ENCODE peak calls at places on chromosomes 7 and 10, in five cellular contexts. One of them, this sample, is unnamed.

GRCh38 chr10:101453791-101454718 is 100.1 kb downstream of the BTRC start:
- DNase-seq in GM04504: no peak
- DNase-seq in A549: no peak
- DNase-seq in mesothelial cell of epicardium: no peak
- DNase-seq in naive thymus-derived CD8-positive, alpha-beta T cell: no peak
- DNase-seq in this sample: no peak

GRCh38 chr7:22330903-22331302 is 26.1 kb downstream of the RAPGEF5 start:
- DNase-seq in GM04504: no peak
- DNase-seq in A549: no peak
- DNase-seq in mesothelial cell of epicardium: no peak
- DNase-seq in naive thymus-derived CD8-positive, alpha-beta T cell: no peak
- DNase-seq in this sample: no peak

GRCh38 chr7:158317238-158318205 is 270.1 kb downstream of the PTPRN2 start:
- DNase-seq in GM04504: no peak
- DNase-seq in A549: no peak
- DNase-seq in mesothelial cell of epicardium: no peak
- DNase-seq in naive thymus-derived CD8-positive, alpha-beta T cell: no peak
- DNase-seq in this sample: no peak

GRCh38 chr7:22992874-22993840 is 20.8 kb downstream of the HYCC1 start:
- DNase-seq in GM04504: no peak
- DNase-seq in A549: no peak
- DNase-seq in mesothelial cell of epicardium: no peak
- DNase-seq in naive thymus-derived CD8-positive, alpha-beta T cell: no peak
- DNase-seq in this sample: no peak

GRCh38 chr7:33143996-33144718 is 14.8 kb downstream of the BBS9 start:
- DNase-seq in GM04504: no peak
- DNase-seq in A549: no peak
- DNase-seq in mesothelial cell of epicardium: no peak
- DNase-seq in naive thymus-derived CD8-positive, alpha-beta T cell: no peak
- DNase-seq in this sample: no peak

GRCh38 chr7:143331179-143331825 is 15.4 kb downstream of the CLCN1 start:
- DNase-seq in GM04504: peak
- DNase-seq in A549: peak
- DNase-seq in mesothelial cell of epicardium: no peak
- DNase-seq in naive thymus-derived CD8-positive, alpha-beta T cell: no peak
- DNase-seq in this sample: no peak

GRCh38 chr7:12771378-12771877 is 84.0 kb downstream of the ARL4A start:
- DNase-seq in GM04504: peak
- DNase-seq in A549: no peak
- DNase-seq in mesothelial cell of epicardium: no peak
- DNase-seq in naive thymus-derived CD8-positive, alpha-beta T cell: no peak
- DNase-seq in this sample: no peak

GRCh38 chr10:79102056-79102874 is 33.5 kb downstream of the ZMIZ1 start:
- DNase-seq in GM04504: no peak
- DNase-seq in A549: no peak
- DNase-seq in mesothelial cell of epicardium: no peak
- DNase-seq in naive thymus-derived CD8-positive, alpha-beta T cell: no peak
- DNase-seq in this sample: no peak

GRCh38 chr10:48470893-48471805 is 133.7 kb downstream of the ARHGAP22 start:
- DNase-seq in GM04504: peak
- DNase-seq in A549: no peak
- DNase-seq in mesothelial cell of epicardium: no peak
- DNase-seq in naive thymus-derived CD8-positive, alpha-beta T cell: peak
- DNase-seq in this sample: no peak

GRCh38 chr7:122470859-122471258 is 166.3 kb upstream of the FEZF1 start:
- DNase-seq in GM04504: no peak
- DNase-seq in A549: no peak
- DNase-seq in mesothelial cell of epicardium: no peak
- DNase-seq in naive thymus-derived CD8-positive, alpha-beta T cell: no peak
- DNase-seq in this sample: no peak

GRCh38 chr10:52744057-52744819 is 28.3 kb downstream of the MBL2 start:
- DNase-seq in GM04504: no peak
- DNase-seq in A549: no peak
- DNase-seq in mesothelial cell of epicardium: no peak
- DNase-seq in naive thymus-derived CD8-positive, alpha-beta T cell: no peak
- DNase-seq in this sample: peak

GRCh38 chr10:30215631-30216030 is 133.4 kb downstream of the MTPAP start:
- DNase-seq in GM04504: no peak
- DNase-seq in A549: no peak
- DNase-seq in mesothelial cell of epicardium: no peak
- DNase-seq in naive thymus-derived CD8-positive, alpha-beta T cell: no peak
- DNase-seq in this sample: no peak

GRCh38 chr10:5165738-5166137 is 19.2 kb downstream of the AKR1C8 start:
- DNase-seq in GM04504: no peak
- DNase-seq in A549: peak
- DNase-seq in mesothelial cell of epicardium: no peak
- DNase-seq in naive thymus-derived CD8-positive, alpha-beta T cell: no peak
- DNase-seq in this sample: no peak

GRCh38 chr7:116439856-116440549 is 59.5 kb upstream of the CAV2 start:
- DNase-seq in GM04504: no peak
- DNase-seq in A549: no peak
- DNase-seq in mesothelial cell of epicardium: no peak
- DNase-seq in naive thymus-derived CD8-positive, alpha-beta T cell: no peak
- DNase-seq in this sample: no peak

GRCh38 chr10:11225935-11226334 is 208.3 kb downstream of the CELF2 start:
- DNase-seq in GM04504: no peak
- DNase-seq in A549: no peak
- DNase-seq in mesothelial cell of epicardium: no peak
- DNase-seq in naive thymus-derived CD8-positive, alpha-beta T cell: peak
- DNase-seq in this sample: no peak

GRCh38 chr10:2392145-2392812 is 655.0 kb upstream of the ADARB2 start:
- DNase-seq in GM04504: no peak
- DNase-seq in A549: no peak
- DNase-seq in mesothelial cell of epicardium: no peak
- DNase-seq in naive thymus-derived CD8-positive, alpha-beta T cell: no peak
- DNase-seq in this sample: no peak

GRCh38 chr7:90945104-90945752 is 319.0 kb upstream of the FZD1 start:
- DNase-seq in GM04504: peak
- DNase-seq in A549: no peak
- DNase-seq in mesothelial cell of epicardium: no peak
- DNase-seq in naive thymus-derived CD8-positive, alpha-beta T cell: no peak
- DNase-seq in this sample: no peak

GRCh38 chr10:11440250-11441150 is 170.9 kb downstream of the USP6NL start:
- DNase-seq in GM04504: no peak
- DNase-seq in A549: no peak
- DNase-seq in mesothelial cell of epicardium: no peak
- DNase-seq in naive thymus-derived CD8-positive, alpha-beta T cell: no peak
- DNase-seq in this sample: no peak

GRCh38 chr10:44293842-44294241 is 91.1 kb downstream of the CXCL12 start:
- DNase-seq in GM04504: no peak
- DNase-seq in A549: no peak
- DNase-seq in mesothelial cell of epicardium: no peak
- DNase-seq in naive thymus-derived CD8-positive, alpha-beta T cell: no peak
- DNase-seq in this sample: peak

GRCh38 chr10:16964571-16965241 is 147.5 kb upstream of the RSU1 start:
- DNase-seq in GM04504: no peak
- DNase-seq in A549: no peak
- DNase-seq in mesothelial cell of epicardium: no peak
- DNase-seq in naive thymus-derived CD8-positive, alpha-beta T cell: no peak
- DNase-seq in this sample: no peak

GRCh38 chr10:86522385-86522855 is 828 bp upstream of the WAPL start:
- DNase-seq in GM04504: no peak
- DNase-seq in A549: no peak
- DNase-seq in mesothelial cell of epicardium: no peak
- DNase-seq in naive thymus-derived CD8-positive, alpha-beta T cell: no peak
- DNase-seq in this sample: no peak

GRCh38 chr7:157278791-157279678 is 57.8 kb upstream of the DNAJB6 start:
- DNase-seq in GM04504: no peak
- DNase-seq in A549: no peak
- DNase-seq in mesothelial cell of epicardium: no peak
- DNase-seq in naive thymus-derived CD8-positive, alpha-beta T cell: no peak
- DNase-seq in this sample: no peak

GRCh38 chr7:116153050-116153449 is 57.3 kb upstream of the TES start:
- DNase-seq in GM04504: no peak
- DNase-seq in A549: no peak
- DNase-seq in mesothelial cell of epicardium: no peak
- DNase-seq in naive thymus-derived CD8-positive, alpha-beta T cell: no peak
- DNase-seq in this sample: no peak